ENCODE peak calls at places on chromosome 13, in seven cellular contexts. Y is transverse colon, Z is tibial nerve, F is adrenal gland, D is heart left ventricle, G is lower leg skin, S is esophagus squamous epithelium. H is an unnamed sample.

GRCh38 chr13:43915451-43915850 is 35.7 kb downstream of the LACC1 start:
- DNase-seq in Y (no peak), Z (no peak), F (no peak), D (no peak), G (no peak), S (no peak), H (no peak)

GRCh38 chr13:86085890-86086289 is 286.7 kb upstream of the SLITRK6 start:
- DNase-seq in Y (no peak), Z (no peak), F (no peak), D (no peak), G (no peak), S (no peak), H (no peak)

GRCh38 chr13:97978661-97979450 is 25.4 kb downstream of the IPO5 start:
- DNase-seq in Y (no peak), Z (no peak), F (no peak), D (no peak), G (no peak), S (no peak), H (no peak)

GRCh38 chr13:65597839-65598818 is 1632.0 kb downstream of the PCDH9 start:
- DNase-seq in Y (no peak), Z (no peak), F (no peak), D (no peak), G (no peak), S (no peak), H (no peak)

GRCh38 chr13:58619396-58620113 is 988.0 kb downstream of the PCDH17 start:
- DNase-seq in Y (no peak), Z (no peak), F (no peak), D (no peak), G (no peak), S (no peak), H (no peak)

GRCh38 chr13:65453982-65454381 is 1776.2 kb downstream of the PCDH9 start:
- DNase-seq in Y (no peak), Z (no peak), F (no peak), D (no peak), G (no peak), S (no peak), H (no peak)

GRCh38 chr13:75694742-75695141 is 58.6 kb downstream of the LMO7 start:
- DNase-seq in Y (no peak), Z (no peak), F (no peak), D (no peak), G (no peak), S (no peak), H (no peak)

GRCh38 chr13:39455534-39456175 is 147.3 kb downstream of the LHFPL6 start:
- DNase-seq in Y (no peak), Z (no peak), F (no peak), D (no peak), G (no peak), S (no peak), H (no peak)

GRCh38 chr13:73325351-73326214 is 266.8 kb downstream of the KLF5 start:
- DNase-seq in Y (peak), Z (no peak), F (no peak), D (no peak), G (no peak), S (no peak), H (no peak)

GRCh38 chr13:74115138-74115537 is 19.1 kb downstream of the KLF12 start:
- DNase-seq in Y (no peak), Z (no peak), F (no peak), D (no peak), G (no peak), S (no peak), H (no peak)

GRCh38 chr13:47480121-47480520 is 521.0 kb downstream of the SUCLA2 start:
- DNase-seq in Y (no peak), Z (no peak), F (no peak), D (no peak), G (no peak), S (no peak), H (peak)

GRCh38 chr13:99501952-99502310 is 659 bp downstream of the TM9SF2 start:
- DNase-seq in Y (peak), Z (no peak), F (peak), D (no peak), G (peak), S (no peak), H (no peak)

GRCh38 chr13:105193026-105193425 is 1342.4 kb downstream of the EFNB2 start:
- DNase-seq in Y (no peak), Z (no peak), F (no peak), D (no peak), G (no peak), S (no peak), H (no peak)

GRCh38 chr13:50170447-50171037 is 155.3 kb downstream of the KCNRG start:
- DNase-seq in Y (no peak), Z (no peak), F (no peak), D (no peak), G (no peak), S (no peak), H (no peak)

GRCh38 chr13:21625366-21625765 is 21.4 kb upstream of the MICU2 start:
- DNase-seq in Y (peak), Z (no peak), F (peak), D (no peak), G (no peak), S (no peak), H (no peak)

GRCh38 chr13:79194272-79194671 is 211.8 kb downstream of the RBM26 start:
- DNase-seq in Y (peak), Z (no peak), F (no peak), D (no peak), G (no peak), S (no peak), H (no peak)

GRCh38 chr13:35789335-35790166 is 313.1 kb upstream of the MAB21L1 start:
- DNase-seq in Y (no peak), Z (no peak), F (no peak), D (no peak), G (no peak), S (no peak), H (no peak)

GRCh38 chr13:75312884-75313520 is 169.0 kb downstream of the TBC1D4 start:
- DNase-seq in Y (no peak), Z (no peak), F (no peak), D (no peak), G (no peak), S (no peak), H (no peak)

GRCh38 chr13:95614641-95615245 is 29.8 kb downstream of the DZIP1 start:
- DNase-seq in Y (no peak), Z (no peak), F (no peak), D (no peak), G (no peak), S (no peak), H (no peak)

GRCh38 chr13:107819071-107819470 is 396.3 kb downstream of the LIG4 start:
- DNase-seq in Y (no peak), Z (no peak), F (no peak), D (no peak), G (no peak), S (no peak), H (no peak)

GRCh38 chr13:30824651-30825050 is 81.4 kb upstream of the MEDAG start:
- DNase-seq in Y (no peak), Z (no peak), F (no peak), D (no peak), G (peak), S (no peak), H (no peak)

GRCh38 chr13:51832471-51833152 is 12.4 kb downstream of the TMEM272 start:
- DNase-seq in Y (peak), Z (no peak), F (peak), D (no peak), G (no peak), S (no peak), H (peak)

GRCh38 chr13:111893607-111894443 is 173.1 kb upstream of the SOX1 start:
- DNase-seq in Y (no peak), Z (no peak), F (no peak), D (no peak), G (peak), S (no peak), H (no peak)

GRCh38 chr13:85737952-85738351 is 61.3 kb downstream of the SLITRK6 start:
- DNase-seq in Y (no peak), Z (no peak), F (no peak), D (no peak), G (no peak), S (no peak), H (no peak)

GRCh38 chr13:42040730-42041016 is 7.8 kb upstream of the DGKH start:
- DNase-seq in Y (no peak), Z (no peak), F (no peak), D (no peak), G (no peak), S (no peak), H (no peak)

GRCh38 chr13:42039457-42039945 is 8.9 kb upstream of the DGKH start:
- DNase-seq in Y (no peak), Z (no peak), F (peak), D (no peak), G (no peak), S (no peak), H (no peak)

GRCh38 chr13:42041017-42041683 is 7.3 kb upstream of the DGKH start:
- DNase-seq in Y (peak), Z (no peak), F (peak), D (peak), G (peak), S (no peak), H (peak)

GRCh38 chr13:42038661-42039456 is 9.6 kb upstream of the DGKH start:
- DNase-seq in Y (no peak), Z (no peak), F (no peak), D (no peak), G (no peak), S (no peak), H (no peak)

DNA sequence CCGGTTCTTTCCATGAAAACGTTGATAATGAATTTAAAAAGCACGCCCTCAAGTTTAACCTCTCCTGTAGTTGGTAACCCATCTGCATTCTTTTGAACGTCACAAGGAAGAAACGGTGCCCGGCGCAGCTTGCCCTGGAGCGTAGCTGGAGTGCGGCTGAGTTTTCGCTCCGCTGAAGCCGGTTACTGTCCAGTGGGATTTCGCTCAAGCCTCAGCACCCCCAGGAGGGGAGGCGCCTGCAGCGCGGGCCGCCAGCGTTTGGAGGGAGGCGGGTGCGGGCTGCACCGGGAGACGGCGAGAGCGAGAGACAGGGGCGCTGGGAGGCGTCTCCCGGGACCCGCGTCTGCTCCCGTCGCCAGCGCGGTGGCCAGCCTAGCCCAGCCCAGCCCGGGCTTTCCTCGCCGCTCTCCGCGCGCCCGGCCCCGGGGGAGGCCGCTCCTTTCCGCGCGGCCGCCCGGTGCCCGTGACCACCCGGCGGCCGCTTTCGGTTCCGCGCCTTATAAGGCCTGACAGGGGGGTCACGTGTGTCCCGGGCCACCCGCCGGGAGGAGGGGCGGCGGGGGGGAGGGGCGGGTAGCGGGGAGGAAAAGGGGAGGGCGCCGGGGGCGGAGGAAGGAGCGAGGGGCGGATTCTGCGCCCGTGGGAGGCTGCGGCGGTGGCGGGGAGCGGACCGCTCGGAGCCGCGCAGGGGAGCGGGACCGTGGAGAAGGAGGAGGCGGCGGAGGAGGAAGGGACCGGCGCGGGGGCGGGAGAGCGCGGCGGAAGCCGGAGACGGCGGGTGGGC is 8.3 kb upstream of the DGKH start:
- DNase-seq in Y (peak), Z (peak), F (peak), D (peak), G (peak), S (peak), H (peak)
- TF ChIP-seq POLR2A in Y (peak), Z (peak), F (peak), D (peak), G (no peak), S (peak), H (peak)

GRCh38 chr13:20566917-20567755 is at the start of gene IFT88:
- DNase-seq in Y (peak), Z (peak), F (peak), D (peak), G (peak), S (peak), H (peak)
- TF ChIP-seq POLR2A in Y (peak), Z (peak), F (peak), D (no peak), G (no peak), S (peak), H (peak)

DNA sequence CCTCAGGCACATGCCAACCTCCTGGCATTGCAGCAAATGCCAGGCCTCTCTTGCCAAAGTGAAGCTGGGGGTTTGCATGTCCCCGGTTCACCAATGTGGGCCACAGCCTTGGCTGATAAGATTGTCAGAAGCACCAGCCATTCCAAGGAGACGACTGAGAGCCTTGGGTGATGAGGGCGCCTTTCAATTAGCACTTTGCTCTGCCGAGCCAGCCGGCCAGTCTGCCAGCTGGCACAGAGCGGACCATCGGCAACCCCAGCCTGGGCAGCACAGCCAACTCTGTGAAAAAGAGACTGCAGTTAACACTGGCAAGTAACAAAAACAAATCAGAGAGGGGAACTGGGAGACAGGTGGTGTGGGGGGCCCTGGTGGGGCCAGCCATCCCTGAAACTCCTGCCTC is 67.3 kb downstream of the EFNB2 start:
- DNase-seq in Y (no peak), Z (no peak), F (no peak), D (peak), G (no peak), S (no peak), H (no peak)
- TF ChIP-seq POLR2A in Y (no peak), Z (no peak), F (no peak), D (no peak), G (no peak), S (no peak), H (no peak)

DNA sequence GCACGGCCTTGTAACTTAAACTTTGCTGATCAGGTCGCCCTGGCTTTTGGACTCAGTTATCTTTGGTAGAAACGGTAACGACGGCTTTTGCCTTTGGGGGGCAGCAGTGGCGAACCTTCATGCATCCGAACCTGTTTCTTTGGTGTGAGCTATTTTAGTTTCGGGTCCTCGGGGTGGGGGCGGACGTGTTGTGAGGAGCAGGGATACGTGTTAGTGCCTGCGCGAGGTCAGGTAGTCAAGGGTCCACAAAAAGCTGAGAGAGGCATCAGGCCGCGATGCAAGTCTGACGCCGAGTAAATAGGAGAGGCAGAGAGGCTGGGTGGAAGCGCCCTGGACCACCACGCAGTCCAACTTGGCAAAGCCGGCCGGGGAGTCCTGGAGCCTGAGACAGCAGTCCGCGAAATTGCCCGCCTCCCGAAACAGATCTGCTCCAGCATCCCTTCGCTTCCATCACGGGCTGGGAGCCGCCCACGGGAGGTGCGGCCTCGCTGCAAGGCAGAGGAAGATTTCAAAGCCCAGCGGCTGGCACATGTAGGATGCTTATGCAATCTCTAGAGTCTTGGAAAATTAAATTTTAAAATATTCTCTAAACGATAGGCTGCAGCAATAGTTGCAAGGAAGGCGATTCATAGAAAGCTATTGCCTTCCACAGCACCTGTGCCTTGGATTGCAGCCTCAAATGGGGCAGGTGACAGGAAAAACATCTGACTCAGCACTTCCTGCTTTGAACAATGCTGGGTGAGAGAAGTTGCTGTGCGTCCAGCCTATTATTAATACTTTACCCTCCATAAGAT is 4.6 kb upstream of the TPP2 start:
- DNase-seq in Y (peak), Z (peak), F (peak), D (peak), G (peak), S (peak), H (peak)
- TF ChIP-seq POLR2A in Y (no peak), Z (no peak), F (no peak), D (no peak), G (no peak), S (no peak), H (no peak)

GRCh38 chr13:24269803-24270202 is 39.6 kb upstream of the C1QTNF9 start:
- DNase-seq in Y (no peak), Z (no peak), F (no peak), D (no peak), G (no peak), S (no peak), H (no peak)

GRCh38 chr13:24271231-24271610 is 38.2 kb upstream of the C1QTNF9 start:
- DNase-seq in Y (no peak), Z (no peak), F (no peak), D (no peak), G (no peak), S (no peak), H (no peak)

GRCh38 chr13:24270639-24271131 is 38.7 kb upstream of the C1QTNF9 start:
- DNase-seq in Y (peak), Z (peak), F (peak), D (peak), G (no peak), S (peak), H (peak)

GRCh38 chr13:24272452-24273161 is 36.8 kb upstream of the C1QTNF9 start:
- DNase-seq in Y (no peak), Z (no peak), F (peak), D (no peak), G (no peak), S (no peak), H (no peak)

GRCh38 chr13:24271611-24272451 is 37.5 kb upstream of the C1QTNF9 start:
- DNase-seq in Y (peak), Z (no peak), F (peak), D (peak), G (peak), S (no peak), H (no peak)
- TF ChIP-seq POLR2A in Y (peak), Z (no peak), F (peak), D (no peak), G (no peak), S (no peak), H (no peak)

GRCh38 chr13:113862766-113863510 is 938 bp downstream of the GAS6 start:
- DNase-seq in Y (peak), Z (no peak), F (peak), D (peak), G (peak), S (no peak), H (no peak)
- TF ChIP-seq POLR2A in Y (peak), Z (no peak), F (no peak), D (no peak), G (no peak), S (no peak), H (no peak)

GRCh38 chr13:101916108-101916757 is 463.8 kb downstream of the ITGBL1 start:
- DNase-seq in Y (no peak), Z (no peak), F (no peak), D (peak), G (no peak), S (no peak), H (no peak)

GRCh38 chr13:101917475-101917810 is 465.0 kb downstream of the ITGBL1 start:
- DNase-seq in Y (no peak), Z (no peak), F (no peak), D (peak), G (no peak), S (no peak), H (no peak)

GRCh38 chr13:101919541-101920306 is 467.2 kb downstream of the ITGBL1 start:
- DNase-seq in Y (no peak), Z (no peak), F (no peak), D (peak), G (no peak), S (no peak), H (no peak)

GRCh38 chr13:101916758-101917474 is 464.4 kb downstream of the ITGBL1 start:
- DNase-seq in Y (no peak), Z (no peak), F (no peak), D (peak), G (no peak), S (no peak), H (no peak)

DNA sequence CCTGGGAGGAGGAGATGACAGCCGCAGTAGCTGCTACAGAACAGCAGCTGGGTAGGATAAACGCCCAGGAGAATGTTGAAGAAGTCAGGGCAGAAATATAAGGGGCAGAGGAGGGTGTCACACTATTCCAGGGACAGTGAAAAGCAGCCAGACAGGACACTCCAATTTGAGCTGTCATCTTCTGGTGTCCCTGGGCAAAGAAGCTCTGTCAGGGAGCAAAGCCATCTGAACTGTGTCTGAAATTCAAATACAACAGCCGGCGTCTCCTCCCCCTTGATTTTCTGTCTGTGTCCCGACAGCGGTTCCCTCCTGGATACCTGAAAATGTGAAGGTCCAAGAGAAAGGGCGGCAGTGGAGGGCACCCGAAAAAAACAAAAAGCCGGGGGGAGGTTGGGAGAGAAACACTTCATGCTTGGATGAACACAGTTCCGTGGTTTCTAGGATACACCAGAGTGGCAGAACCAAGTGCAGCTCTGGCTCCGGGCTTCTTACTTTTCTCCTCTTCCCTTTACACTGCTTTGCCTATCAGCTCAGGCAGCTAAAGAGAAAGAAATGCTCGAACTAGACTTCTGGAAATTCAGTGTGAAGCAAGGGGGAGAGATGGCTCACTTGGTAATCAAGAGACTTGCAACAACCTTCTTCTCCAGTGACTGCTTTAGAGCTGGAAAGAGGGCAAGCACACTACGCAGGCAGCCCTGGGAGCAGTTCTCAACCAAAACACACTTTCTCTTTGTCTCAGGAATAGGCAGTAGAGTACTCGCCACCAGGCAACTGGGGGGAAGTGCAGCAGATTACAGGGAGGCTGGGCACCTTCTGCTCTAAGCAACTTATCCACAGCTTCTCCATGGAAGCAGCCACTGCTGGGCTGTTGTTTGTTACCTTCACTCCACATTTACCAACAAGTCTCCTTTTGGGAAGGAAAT is 465.6 kb downstream of the ITGBL1 start:
- DNase-seq in Y (no peak), Z (no peak), F (no peak), D (no peak), G (no peak), S (no peak), H (peak)
- TF ChIP-seq POLR2A in Y (no peak), Z (no peak), F (no peak), D (no peak), G (no peak), S (no peak), H (no peak)

GRCh38 chr13:27261376-27261775 is 9.3 kb upstream of the RASL11A start:
- DNase-seq in Y (no peak), Z (no peak), F (no peak), D (no peak), G (no peak), S (no peak), H (no peak)
- TF ChIP-seq POLR2A in Y (no peak), Z (no peak), F (no peak), D (no peak), G (no peak), S (no peak), H (no peak)